ENCODE peak calls at places on chromosomes 7 and 10, in five cellular contexts. W is spleen, F is endothelial cell of umbilical vein, K is HepG2, P is prostate gland. A is an unnamed sample.
A peak's percentile ranks its signal among the peaks of the same experiment; 100 is the strongest.

GRCh38 chr10:110568055-110568735 is 700 bp downstream of the SMC3 start:
- DNase-seq in W (peak; percentile 94), F (peak; percentile 45), K (peak; percentile 21), P (peak; percentile 25), A (peak; percentile 39)

GRCh38 chr7:2539031-2540028 is 16.0 kb downstream of the BRAT1 start:
- DNase-seq in W (peak; percentile 71), F (no peak), K (no peak), P (no peak), A (peak; percentile 6)

GRCh38 chr7:6614941-6615737 is at the start of gene ZNF853:
- DNase-seq in W (peak; percentile 81), F (no peak), K (no peak), P (no peak), A (no peak)

GRCh38 chr10:81725851-81726250 is 149.1 kb upstream of the NRG3 start:
- DNase-seq in W (no peak), F (no peak), K (no peak), P (no peak), A (no peak)

GRCh38 chr7:138478499-138478908 is 18.4 kb downstream of the TRIM24 start:
- DNase-seq in W (no peak), F (no peak), K (no peak), P (no peak), A (no peak)

GRCh38 chr7:15626041-15626440 is 60.4 kb downstream of the MEOX2 start:
- DNase-seq in W (no peak), F (no peak), K (no peak), P (no peak), A (no peak)

GRCh38 chr10:42753126-42753506 is 29.5 kb upstream of the BMS1 start:
- DNase-seq in W (peak; percentile 86), F (peak; percentile 77), K (no peak), P (peak; percentile 74), A (peak; percentile 83)

GRCh38 chr7:25924061-25924460 is 227.9 kb upstream of the NFE2L3 start:
- DNase-seq in W (no peak), F (no peak), K (no peak), P (no peak), A (no peak)

GRCh38 chr7:112080974-112081373 is 125.2 kb downstream of the DOCK4 start:
- DNase-seq in W (no peak), F (peak; percentile 48), K (no peak), P (no peak), A (no peak)

GRCh38 chr10:78507761-78508160 is 474.1 kb downstream of the RPS24 start:
- DNase-seq in W (no peak), F (no peak), K (no peak), P (no peak), A (no peak)

GRCh38 chr7:511476-512145 is 8.0 kb downstream of the PDGFA start:
- DNase-seq in W (peak; percentile 63), F (no peak), K (no peak), P (peak; percentile 79), A (no peak)

GRCh38 chr7:149147072-149147729 is at the start of gene ZNF398:
- DNase-seq in W (peak; percentile 96), F (peak; percentile 75), K (peak; percentile 45), P (peak; percentile 59), A (peak; percentile 79)

DNA sequence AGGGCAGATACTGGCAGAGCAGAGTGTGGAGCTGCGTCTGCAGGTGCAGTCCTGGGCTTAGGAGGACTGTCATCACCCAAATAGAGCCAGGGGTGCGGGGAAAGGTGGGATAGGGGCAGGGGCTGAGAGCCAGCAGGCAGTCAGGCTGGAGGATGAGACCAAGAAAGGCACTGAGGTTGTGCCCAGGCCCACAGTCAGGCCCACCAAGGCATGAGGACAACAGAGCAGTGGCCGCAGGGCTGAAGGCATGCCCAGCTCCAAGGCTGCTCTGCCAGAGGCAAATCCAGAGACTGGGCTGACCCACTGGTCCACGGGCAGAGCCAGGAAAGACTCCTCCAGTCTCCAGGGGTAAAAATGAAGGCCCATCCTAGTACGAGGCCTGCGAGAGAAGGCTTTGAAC is 24.4 kb upstream of the GATAD1 start:
- DNase-seq in W (no peak), F (no peak), K (no peak), P (no peak), A (no peak)
- TF ChIP-seq POLR2AphosphoS5 in W (no peak), F (no peak), K (no peak), P (no peak), A (no peak)

GRCh38 chr10:80196950-80197315 is 8.4 kb downstream of the ANXA11 start:
- DNase-seq in W (no peak), F (no peak), K (no peak), P (no peak), A (no peak)
- H3K4me1 ChIP-seq in W (peaks cover 43% of the 10 kb centered on the region), F (peaks cover 26% of the 10 kb centered on the region), K (peaks cover 45% of the 10 kb centered on the region), P (peaks cover 14% of the 10 kb centered on the region), A (peaks cover 100% of the 10 kb centered on the region)

DNA sequence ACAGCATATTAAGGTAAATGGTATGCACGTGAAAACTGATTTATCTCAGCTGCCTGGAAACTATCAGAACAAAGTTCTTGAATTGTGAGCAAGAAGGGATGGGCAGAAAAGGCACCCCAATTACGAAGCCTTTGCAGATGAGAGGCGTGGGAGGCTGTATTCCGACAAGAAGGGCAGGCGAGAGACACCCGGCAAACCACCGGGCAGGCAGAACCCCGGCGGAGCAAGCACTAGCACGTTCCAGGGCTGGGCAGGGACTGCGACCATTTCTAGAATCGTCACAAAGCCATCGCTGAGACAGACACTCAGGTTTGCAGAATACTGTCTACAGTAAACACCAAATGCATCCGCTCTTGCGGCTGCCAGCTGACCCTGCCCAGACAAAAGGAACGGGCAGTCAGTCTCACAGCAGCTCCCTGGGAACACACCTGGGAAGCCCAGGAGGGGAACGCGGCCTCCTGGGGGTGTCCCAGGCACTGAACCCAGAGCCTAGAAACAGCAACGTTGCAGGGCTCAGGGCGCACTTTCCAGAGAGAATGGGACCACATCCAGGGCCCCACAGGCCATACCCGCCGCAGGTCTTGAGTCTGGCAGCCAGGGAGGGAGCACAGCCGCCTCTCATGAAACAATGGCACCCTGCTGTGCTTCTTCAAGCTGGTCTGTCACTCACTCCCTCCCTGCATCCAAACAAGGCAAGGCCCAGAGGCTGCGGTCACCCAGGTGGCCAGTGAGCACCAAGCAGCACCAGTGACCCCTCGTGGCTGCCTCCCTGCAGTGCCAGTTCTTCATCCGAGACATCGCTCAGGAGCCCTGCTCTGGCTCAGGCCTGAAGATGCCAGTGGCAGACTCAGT is 261.9 kb downstream of the PTPRN2 start:
- DNase-seq in W (peak; percentile 49), F (no peak), K (peak; percentile 30), P (peak; percentile 45), A (peak; percentile 16)
- TF ChIP-seq POLR2AphosphoS5 in W (no peak), F (no peak), K (no peak), P (no peak), A (no peak)

DNA sequence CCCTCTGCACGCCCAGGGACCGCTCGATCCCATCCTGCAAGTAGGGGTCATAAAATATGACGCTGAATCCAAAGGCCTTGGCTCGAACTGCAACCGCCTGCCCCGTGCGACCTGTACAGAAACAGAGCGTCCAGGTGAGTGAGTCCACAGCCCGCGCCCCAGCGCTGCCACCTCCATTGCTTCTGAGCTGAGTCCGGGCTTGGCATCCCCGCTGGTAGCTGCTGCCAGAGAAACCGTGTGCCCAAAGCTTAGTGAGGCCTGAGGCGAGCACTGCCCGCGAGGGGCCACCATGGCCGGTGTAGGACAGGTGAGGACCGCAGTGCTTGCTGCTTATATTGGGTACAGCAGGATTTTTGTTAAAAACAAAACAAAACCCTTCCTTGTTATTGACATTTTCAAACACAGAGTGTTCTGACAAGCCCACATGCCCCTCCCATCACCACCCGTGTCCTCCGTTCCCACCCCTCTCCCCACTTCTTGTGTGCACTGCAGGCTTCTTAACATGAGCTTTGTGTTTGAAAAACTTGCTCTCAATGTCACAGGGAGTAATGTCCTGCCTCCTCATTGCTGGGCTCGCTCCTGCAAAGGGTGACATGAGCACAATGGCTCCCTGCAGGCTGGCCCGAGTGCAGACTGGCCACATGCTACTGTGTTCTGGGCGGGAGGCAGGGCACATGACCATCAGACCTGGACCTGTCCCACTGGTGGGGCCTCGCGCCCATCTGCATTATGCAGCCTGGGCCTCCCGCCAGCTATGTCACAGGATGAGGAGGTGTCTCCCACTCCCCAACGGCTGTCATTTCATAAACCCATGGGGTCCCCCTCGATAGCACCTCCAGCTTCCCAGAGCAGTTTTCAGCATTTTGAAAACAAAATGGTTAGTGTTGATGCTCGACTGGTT is 52.9 kb downstream of the ZRANB1 start:
- DNase-seq in W (peak; percentile 74), F (no peak), K (no peak), P (peak; percentile 30), A (no peak)
- H3K4me1 ChIP-seq in W (no peaks in the 10 kb centered on the region), F (no peaks in the 10 kb centered on the region), K (peaks cover under 1% of the 10 kb centered on the region), P (peaks cover 21% of the 10 kb centered on the region), A (peaks cover 6% of the 10 kb centered on the region)

GRCh38 chr10:75432763-75433162 is 1.3 kb downstream of the LRMDA start:
- DNase-seq in W (no peak), F (no peak), K (peak; percentile 59), P (no peak), A (no peak)
- TF ChIP-seq POLR2AphosphoS5 in W (no peak), F (no peak), K (peak; percentile 26), P (no peak), A (no peak)

A was measured in transverse colon.